ENCODE peak calls at places on chromosomes 1 and 21, in four cellular contexts. One of them, this sample, is unnamed.
A peak's percentile ranks its signal among the peaks of the same experiment; 100 is the strongest.

GRCh38 chr1:203512830-203513578 is 19.1 kb downstream of the OPTC start:
- DNase-seq in AG04449: peak; percentile 70
- DNase-seq in T follicular helper cell: no peak
- DNase-seq in NCI-H2081: no peak
- DNase-seq in this sample: no peak

GRCh38 chr1:236395780-236396664 is 1.9 kb downstream of the EDARADD start:
- DNase-seq in NCI-H2081: peak; percentile 44
- DNase-seq in AG04449: no peak
- DNase-seq in T follicular helper cell: no peak
- DNase-seq in this sample: no peak

GRCh38 chr1:187689137-187689536 is 860.4 kb downstream of the PLA2G4A start:
- DNase-seq in NCI-H2081: peak; percentile 49
- DNase-seq in AG04449: peak; percentile 58
- DNase-seq in T follicular helper cell: no peak
- DNase-seq in this sample: no peak

GRCh38 chr21:28216976-28217523 is 775.6 kb downstream of the LTN1 start:
- DNase-seq in NCI-H2081: no peak
- DNase-seq in T follicular helper cell: no peak
- DNase-seq in AG04449: no peak
- DNase-seq in this sample: no peak

GRCh38 chr1:181135462-181135781 is 46.9 kb downstream of the IER5 start:
- DNase-seq in T follicular helper cell: no peak
- DNase-seq in AG04449: no peak
- DNase-seq in NCI-H2081: peak; percentile 12
- DNase-seq in this sample: no peak

GRCh38 chr1:41006942-41007865 is 14.3 kb downstream of the SLFNL1 start:
- DNase-seq in T follicular helper cell: no peak
- DNase-seq in NCI-H2081: no peak
- DNase-seq in AG04449: no peak
- DNase-seq in this sample: no peak

GRCh38 chr1:42935313-42935624 is 23.4 kb downstream of the SLC2A1 start:
- DNase-seq in AG04449: no peak
- DNase-seq in NCI-H2081: no peak
- DNase-seq in T follicular helper cell: no peak
- DNase-seq in this sample: peak; percentile 49

GRCh38 chr1:26862781-26863676 is at the start of gene SFN:
- DNase-seq in NCI-H2081: peak; percentile 91
- DNase-seq in T follicular helper cell: peak; percentile 25
- DNase-seq in AG04449: no peak
- DNase-seq in this sample: peak; percentile 57

GRCh38 chr21:35616090-35616489 is 444.2 kb downstream of the SETD4 start:
- DNase-seq in T follicular helper cell: no peak
- DNase-seq in NCI-H2081: peak; percentile 13
- DNase-seq in AG04449: peak; percentile 47
- DNase-seq in this sample: peak; percentile 2

GRCh38 chr1:207495816-207496792 is at the start of gene CR1:
- DNase-seq in NCI-H2081: no peak
- DNase-seq in T follicular helper cell: peak; percentile 11
- DNase-seq in AG04449: no peak
- DNase-seq in this sample: peak; percentile 49

GRCh38 chr1:43358121-43358745 is 548 bp upstream of the CDC20 start:
- DNase-seq in T follicular helper cell: no peak
- DNase-seq in NCI-H2081: peak; percentile 43
- DNase-seq in AG04449: no peak
- DNase-seq in this sample: no peak

GRCh38 chr1:12450090-12450764 is 167.8 kb downstream of the DHRS3 start:
- DNase-seq in AG04449: no peak
- DNase-seq in NCI-H2081: no peak
- DNase-seq in T follicular helper cell: no peak
- DNase-seq in this sample: peak; percentile 46

GRCh38 chr21:22900511-22900910 is 1902.3 kb downstream of the NCAM2 start:
- DNase-seq in NCI-H2081: no peak
- DNase-seq in T follicular helper cell: no peak
- DNase-seq in AG04449: no peak
- DNase-seq in this sample: no peak

GRCh38 chr1:55474168-55474786 is 259.1 kb upstream of the USP24 start:
- DNase-seq in NCI-H2081: no peak
- DNase-seq in T follicular helper cell: no peak
- DNase-seq in AG04449: no peak
- DNase-seq in this sample: no peak

GRCh38 chr1:59415286-59415850 is 118.5 kb downstream of the FGGY start:
- DNase-seq in NCI-H2081: no peak
- DNase-seq in T follicular helper cell: no peak
- DNase-seq in AG04449: no peak
- DNase-seq in this sample: no peak

GRCh38 chr1:25796807-25797458 is 3.1 kb upstream of the SELENON start:
- DNase-seq in T follicular helper cell: peak; percentile 78
- DNase-seq in NCI-H2081: peak; percentile 94
- DNase-seq in AG04449: no peak
- DNase-seq in this sample: peak; percentile 71

GRCh38 chr1:43711049-43711448 is 3.7 kb downstream of the ST3GAL3 start:
- DNase-seq in NCI-H2081: no peak
- DNase-seq in T follicular helper cell: no peak
- DNase-seq in AG04449: no peak
- DNase-seq in this sample: no peak

GRCh38 chr1:76314730-76315129 is 240.2 kb downstream of the ST6GALNAC3 start:
- DNase-seq in T follicular helper cell: no peak
- DNase-seq in NCI-H2081: no peak
- DNase-seq in AG04449: no peak
- DNase-seq in this sample: no peak

GRCh38 chr1:42844592-42845140 is 1.7 kb upstream of the ZNF691 start:
- DNase-seq in T follicular helper cell: no peak
- DNase-seq in AG04449: no peak
- DNase-seq in NCI-H2081: no peak
- DNase-seq in this sample: no peak

This sample was measured in CD8-positive, alpha-beta memory T cell.